ENCODE peak calls at places on chromosomes 12 and 14, in seven cellular contexts. Y, K, W, N, A, L and Q are unnamed samples.

GRCh38 chr12:65123435-65124063 is 2.4 kb upstream of the WIF1 start:
- DNase-seq in Y (peak), N (peak), A (peak), W (peak), L (no peak), K (peak), Q (peak)

GRCh38 chr12:64937466-64937865 is 113.0 kb downstream of the TBC1D30 start:
- DNase-seq in L (no peak), N (no peak), K (no peak), W (no peak), A (no peak), Y (no peak), Q (no peak)

GRCh38 chr14:61343991-61344405 is 22.6 kb downstream of the PRKCH start:
- DNase-seq in N (no peak), Y (no peak), W (no peak), L (no peak), A (no peak), K (no peak), Q (no peak)

GRCh38 chr12:98830657-98831056 is 185.6 kb downstream of the APAF1 start:
- DNase-seq in W (no peak), Y (no peak), L (no peak), N (no peak), K (no peak), A (no peak), Q (no peak)

GRCh38 chr14:51816031-51816430 is 44.4 kb upstream of the GNG2 start:
- DNase-seq in N (no peak), K (no peak), L (no peak), Y (no peak), W (no peak), A (no peak), Q (no peak)

GRCh38 chr12:132218915-132219314 is 74.7 kb downstream of the NOC4L start:
- DNase-seq in Y (peak), L (no peak), W (no peak), A (peak), N (peak), K (no peak), Q (peak)

GRCh38 chr14:39762576-39763401 is 330.6 kb upstream of the FBXO33 start:
- DNase-seq in Y (no peak), W (no peak), A (peak), L (no peak), K (no peak), N (no peak), Q (no peak)

GRCh38 chr12:100953217-100953616 is 158.6 kb downstream of the ANO4 start:
- DNase-seq in A (no peak), N (no peak), L (no peak), Y (no peak), K (no peak), W (peak), Q (no peak)

GRCh38 chr12:546920-547845 is 87.4 kb downstream of the B4GALNT3 start:
- DNase-seq in N (peak), A (peak), Y (peak), L (peak), K (no peak), W (peak), Q (peak)

GRCh38 chr12:92703777-92704176 is 988 bp downstream of the PLEKHG7 start:
- DNase-seq in A (no peak), N (no peak), Y (no peak), L (no peak), K (no peak), W (no peak), Q (no peak)